ENCODE peak calls at places on chromosomes 11 and 22, in six cellular contexts. E is naive thymus-derived CD4-positive, alpha-beta T cell; J is Right ventricle myocardium superior; M is mammary epithelial cell; C is neural crest cell; I is T-helper 9 cell. Z is an unnamed sample.

GRCh38 chr11:77107950-77108349 is 5.3 kb downstream of the OMP start:
- DNase-seq in E (no peak), J (no peak), M (peak), C (no peak), I (no peak), Z (peak)

GRCh38 chr22:17115311-17115710 is 5.8 kb downstream of the TMEM121B start:
- DNase-seq in E (no peak), J (no peak), M (no peak), C (no peak), I (no peak), Z (no peak)

GRCh38 chr22:40128989-40129388 is 48.7 kb upstream of the TNRC6B start:
- DNase-seq in E (no peak), J (no peak), M (no peak), C (no peak), I (no peak), Z (no peak)

GRCh38 chr11:27614092-27614491 is 86.2 kb downstream of the BDNF start:
- DNase-seq in E (no peak), J (no peak), M (no peak), C (no peak), I (no peak), Z (no peak)

GRCh38 chr11:119338318-119338890 is 2.3 kb downstream of the C1QTNF5 start:
- DNase-seq in E (peak), J (no peak), M (peak), C (peak), I (peak), Z (peak)

GRCh38 chr11:119809346-119809745 is 80.3 kb upstream of the NECTIN1 start:
- DNase-seq in E (no peak), J (no peak), M (no peak), C (no peak), I (no peak), Z (no peak)

GRCh38 chr11:134261626-134262488 is 8.5 kb downstream of the ACAD8 start:
- DNase-seq in E (no peak), J (no peak), M (no peak), C (no peak), I (no peak), Z (peak)

GRCh38 chr11:44561275-44561781 is 4.1 kb upstream of the CD82 start:
- DNase-seq in E (no peak), J (no peak), M (peak), C (no peak), I (no peak), Z (peak)

GRCh38 chr22:32558681-32559355 is 84.2 kb downstream of the FBXO7 start:
- DNase-seq in E (no peak), J (peak), M (peak), C (no peak), I (no peak), Z (peak)

GRCh38 chr11:20723366-20723765 is 54.0 kb downstream of the NELL1 start:
- DNase-seq in E (no peak), J (no peak), M (no peak), C (no peak), I (no peak), Z (no peak)

GRCh38 chr11:3090096-3090901 is 33.1 kb upstream of the CARS1 start:
- DNase-seq in E (no peak), J (peak), M (no peak), C (no peak), I (no peak), Z (no peak)

GRCh38 chr11:118660646-118661424 is 18.6 kb downstream of the TREH start:
- DNase-seq in E (no peak), J (peak), M (no peak), C (no peak), I (no peak), Z (no peak)

GRCh38 chr11:35629914-35630313 is 11.7 kb downstream of the FJX1 start:
- DNase-seq in E (no peak), J (no peak), M (peak), C (no peak), I (no peak), Z (peak)

GRCh38 chr11:95337175-95337957 is 106.4 kb upstream of the SESN3 start:
- DNase-seq in E (peak), J (peak), M (peak), C (peak), I (no peak), Z (no peak)

GRCh38 chr11:84136926-84137325 is 850.8 kb upstream of the CCDC90B start:
- DNase-seq in E (no peak), J (no peak), M (no peak), C (no peak), I (no peak), Z (no peak)

GRCh38 chr11:74819400-74819799 is 70.8 kb downstream of the RNF169 start:
- DNase-seq in E (no peak), J (no peak), M (no peak), C (no peak), I (no peak), Z (no peak)

GRCh38 chr11:65506770-65507485 is 8.1 kb downstream of the MALAT1 start:
- DNase-seq in E (peak), J (no peak), M (no peak), C (peak), I (no peak), Z (peak)

GRCh38 chr11:26219506-26220117 is 112.3 kb upstream of the ANO3 start:
- DNase-seq in E (no peak), J (no peak), M (no peak), C (no peak), I (no peak), Z (no peak)

GRCh38 chr22:19515654-19516377 is 8.4 kb downstream of the CLDN5 start:
- DNase-seq in E (no peak), J (peak), M (no peak), C (no peak), I (no peak), Z (no peak)

GRCh38 chr11:110447897-110448522 is 18.3 kb downstream of the FDX1 start:
- DNase-seq in E (no peak), J (no peak), M (peak), C (no peak), I (no peak), Z (peak)

GRCh38 chr22:49971232-49972162 is 10.9 kb downstream of the PIM3 start:
- DNase-seq in E (no peak), J (peak), M (no peak), C (peak), I (peak), Z (peak)

GRCh38 chr22:40741116-40741515 is 61.8 kb downstream of the MCHR1 start:
- DNase-seq in E (no peak), J (no peak), M (no peak), C (no peak), I (no peak), Z (no peak)

GRCh38 chr22:21629262-21630149 is at the start of gene YDJC:
- DNase-seq in E (peak), J (peak), M (peak), C (peak), I (peak), Z (peak)

Z was measured in PC-3.